ENCODE peak calls at places on chromosomes 1 and 21, in nine cellular contexts. One of them, this sample, is unnamed.

GRCh38 chr1:26459573-26460031 is 12.6 kb upstream of the HMGN2 start:
- DNase-seq in kidney epithelial cell: no peak
- DNase-seq in AG04450: no peak
- DNase-seq in stimulated activated CD4-positive, alpha-beta T cell treated with anti-CD3 and anti-CD28 coated beads, Interleukin-4, amount 100 ng/mL, for 48 hours: no peak
- DNase-seq in Kasumi-1: no peak
- DNase-seq in epithelial cell of proximal tubule: no peak
- DNase-seq in NCI-H524: no peak
- DNase-seq in EH: no peak
- DNase-seq in choroid plexus epithelial cell: no peak
- DNase-seq in this sample: no peak

GRCh38 chr1:65165269-65166002 is 17.4 kb downstream of the AK4 start:
- DNase-seq in kidney epithelial cell: no peak
- DNase-seq in AG04450: no peak
- DNase-seq in stimulated activated CD4-positive, alpha-beta T cell treated with anti-CD3 and anti-CD28 coated beads, Interleukin-4, amount 100 ng/mL, for 48 hours: no peak
- DNase-seq in Kasumi-1: peak; percentile 98
- DNase-seq in epithelial cell of proximal tubule: no peak
- DNase-seq in NCI-H524: no peak
- DNase-seq in EH: no peak
- DNase-seq in choroid plexus epithelial cell: no peak
- DNase-seq in this sample: no peak

GRCh38 chr21:43921602-43921978 is 56.6 kb downstream of the AGPAT3 start:
- DNase-seq in kidney epithelial cell: no peak
- DNase-seq in AG04450: no peak
- DNase-seq in stimulated activated CD4-positive, alpha-beta T cell treated with anti-CD3 and anti-CD28 coated beads, Interleukin-4, amount 100 ng/mL, for 48 hours: no peak
- DNase-seq in Kasumi-1: no peak
- DNase-seq in epithelial cell of proximal tubule: no peak
- DNase-seq in NCI-H524: no peak
- DNase-seq in EH: no peak
- DNase-seq in choroid plexus epithelial cell: no peak
- DNase-seq in this sample: no peak

GRCh38 chr1:162389021-162389818 is 7.7 kb downstream of the C1orf226 start:
- DNase-seq in kidney epithelial cell: peak; percentile 79
- DNase-seq in AG04450: peak; percentile 16
- DNase-seq in stimulated activated CD4-positive, alpha-beta T cell treated with anti-CD3 and anti-CD28 coated beads, Interleukin-4, amount 100 ng/mL, for 48 hours: no peak
- DNase-seq in Kasumi-1: peak; percentile 59
- DNase-seq in epithelial cell of proximal tubule: peak; percentile 65
- DNase-seq in NCI-H524: peak; percentile 74
- DNase-seq in EH: peak; percentile 62
- DNase-seq in choroid plexus epithelial cell: peak; percentile 73
- DNase-seq in this sample: peak; percentile 77

GRCh38 chr21:15164678-15165303 is 100.0 kb upstream of the NRIP1 start:
- DNase-seq in kidney epithelial cell: no peak
- DNase-seq in AG04450: no peak
- DNase-seq in stimulated activated CD4-positive, alpha-beta T cell treated with anti-CD3 and anti-CD28 coated beads, Interleukin-4, amount 100 ng/mL, for 48 hours: no peak
- DNase-seq in Kasumi-1: no peak
- DNase-seq in epithelial cell of proximal tubule: no peak
- DNase-seq in NCI-H524: no peak
- DNase-seq in EH: no peak
- DNase-seq in choroid plexus epithelial cell: peak; percentile 21
- DNase-seq in this sample: no peak

GRCh38 chr1:232377494-232377770 is 252.5 kb downstream of the SIPA1L2 start:
- DNase-seq in kidney epithelial cell: no peak
- DNase-seq in AG04450: peak; percentile 7
- DNase-seq in stimulated activated CD4-positive, alpha-beta T cell treated with anti-CD3 and anti-CD28 coated beads, Interleukin-4, amount 100 ng/mL, for 48 hours: no peak
- DNase-seq in Kasumi-1: no peak
- DNase-seq in epithelial cell of proximal tubule: peak; percentile 20
- DNase-seq in NCI-H524: no peak
- DNase-seq in EH: peak; percentile 23
- DNase-seq in choroid plexus epithelial cell: peak; percentile 57
- DNase-seq in this sample: no peak

GRCh38 chr1:173206816-173207595 is at the start of gene TNFSF4:
- DNase-seq in kidney epithelial cell: no peak
- DNase-seq in AG04450: no peak
- DNase-seq in stimulated activated CD4-positive, alpha-beta T cell treated with anti-CD3 and anti-CD28 coated beads, Interleukin-4, amount 100 ng/mL, for 48 hours: peak; percentile 7
- DNase-seq in Kasumi-1: peak; percentile 92
- DNase-seq in epithelial cell of proximal tubule: no peak
- DNase-seq in NCI-H524: no peak
- DNase-seq in EH: peak; percentile 30
- DNase-seq in choroid plexus epithelial cell: no peak
- DNase-seq in this sample: no peak

GRCh38 chr1:201696217-201696761 is 132.7 kb upstream of the IPO9 start:
- DNase-seq in kidney epithelial cell: no peak
- DNase-seq in AG04450: peak; percentile 63
- DNase-seq in stimulated activated CD4-positive, alpha-beta T cell treated with anti-CD3 and anti-CD28 coated beads, Interleukin-4, amount 100 ng/mL, for 48 hours: no peak
- DNase-seq in Kasumi-1: no peak
- DNase-seq in epithelial cell of proximal tubule: no peak
- DNase-seq in NCI-H524: peak; percentile 42
- DNase-seq in EH: peak; percentile 99
- DNase-seq in choroid plexus epithelial cell: peak; percentile 85
- DNase-seq in this sample: peak; percentile 87

GRCh38 chr1:22450421-22451021 is 1.1 kb upstream of the ZBTB40 start:
- DNase-seq in kidney epithelial cell: no peak
- DNase-seq in AG04450: no peak
- DNase-seq in stimulated activated CD4-positive, alpha-beta T cell treated with anti-CD3 and anti-CD28 coated beads, Interleukin-4, amount 100 ng/mL, for 48 hours: no peak
- DNase-seq in Kasumi-1: no peak
- DNase-seq in epithelial cell of proximal tubule: no peak
- DNase-seq in NCI-H524: peak; percentile 27
- DNase-seq in EH: no peak
- DNase-seq in choroid plexus epithelial cell: no peak
- DNase-seq in this sample: no peak

This sample was measured in ACHN.